ENCODE peak calls at places on chromosomes 11 and 22, in six cellular contexts. V is kidney, D is lower lobe of right lung, L is thoracic aorta, B is SJSA1, T is prostate gland. N is an unnamed sample. For H3K4me1, the result is how much of the 10 kb centered on the place peaks cover.

GRCh38 chr11:46360878-46361277 is 13.6 kb downstream of the DGKZ start:
- DNase-seq in V (no peak), D (peak), L (no peak), B (no peak), T (no peak), N (peak)

GRCh38 chr22:20607157-20607907 is 99.9 kb downstream of the MED15 start:
- DNase-seq in V (no peak), D (peak), L (no peak), B (no peak), T (no peak), N (no peak)

GRCh38 chr11:72975778-72976520 is 161.7 kb downstream of the ATG16L2 start:
- DNase-seq in V (no peak), D (no peak), L (no peak), B (peak), T (no peak), N (no peak)

GRCh38 chr11:96306933-96307747 is 35.9 kb downstream of the MAML2 start:
- DNase-seq in V (peak), D (peak), L (peak), B (peak), T (peak), N (peak)

GRCh38 chr11:78364128-78364751 is 53.4 kb downstream of the GAB2 start:
- DNase-seq in V (no peak), D (no peak), L (no peak), B (no peak), T (no peak), N (no peak)

GRCh38 chr11:30313580-30313979 is 9.3 kb upstream of the ARL14EP start:
- DNase-seq in V (no peak), D (no peak), L (no peak), B (no peak), T (no peak), N (no peak)

GRCh38 chr11:66277475-66278391 is at the start of gene CNIH2:
- DNase-seq in V (no peak), D (no peak), L (no peak), B (no peak), T (no peak), N (peak)

GRCh38 chr11:130042093-130042591 is 27.6 kb upstream of the APLP2 start:
- DNase-seq in V (peak), D (no peak), L (no peak), B (no peak), T (no peak), N (no peak)

GRCh38 chr11:68714047-68714856 is 29.9 kb downstream of the GAL start:
- DNase-seq in V (peak), D (no peak), L (no peak), B (no peak), T (no peak), N (no peak)

GRCh38 chr11:44658451-44658850 is 68.3 kb upstream of the TSPAN18 start:
- DNase-seq in V (no peak), D (no peak), L (no peak), B (no peak), T (no peak), N (no peak)

GRCh38 chr22:30605449-30606110 is 1.4 kb upstream of the TCN2 start:
- DNase-seq in V (no peak), D (peak), L (no peak), B (peak), T (peak), N (peak)

GRCh38 chr11:75668508-75669297 is at the start of gene MAP6:
- DNase-seq in V (no peak), D (no peak), L (no peak), B (peak), T (no peak), N (peak)

GRCh38 chr11:47617417-47617809 is 23.2 kb upstream of the C1QTNF4 start:
- DNase-seq in V (no peak), D (no peak), L (no peak), B (peak), T (no peak), N (no peak)

GRCh38 chr22:36465232-36466021 is 16.0 kb downstream of the TXN2 start:
- DNase-seq in V (peak), D (peak), L (no peak), B (peak), T (peak), N (peak)

GRCh38 chr11:86818466-86819282 is 18.3 kb downstream of the PRSS23 start:
- DNase-seq in V (no peak), D (no peak), L (no peak), B (peak), T (peak), N (no peak)

GRCh38 chr22:48320671-48321515 is 1506.8 kb downstream of the BRD1 start:
- DNase-seq in V (peak), D (peak), L (no peak), B (peak), T (no peak), N (no peak)

GRCh38 chr11:116360542-116360941 is 412.2 kb downstream of the BUD13 start:
- DNase-seq in V (no peak), D (no peak), L (no peak), B (no peak), T (no peak), N (no peak)

GRCh38 chr11:65615950-65616574 is 486 bp downstream of the PCNX3 start:
- DNase-seq in V (no peak), D (no peak), L (no peak), B (no peak), T (no peak), N (peak)

GRCh38 chr11:125402436-125402835 is 93.6 kb downstream of the FEZ1 start:
- DNase-seq in V (peak), D (no peak), L (no peak), B (no peak), T (no peak), N (no peak)

GRCh38 chr11:10453261-10453660 is 1.8 kb upstream of the AMPD3 start:
- DNase-seq in V (no peak), D (no peak), L (no peak), B (no peak), T (no peak), N (no peak)

GRCh38 chr11:124751741-124752470 is at the start of gene VSIG2:
- DNase-seq in V (peak), D (no peak), L (no peak), B (no peak), T (no peak), N (no peak)

GRCh38 chr11:74681686-74682651 is 49.3 kb downstream of the CHRDL2 start:
- DNase-seq in V (peak), D (no peak), L (no peak), B (no peak), T (peak), N (peak)

GRCh38 chr22:26276530-26277200 is 107.4 kb downstream of the SEZ6L start:
- DNase-seq in V (no peak), D (no peak), L (no peak), B (no peak), T (no peak), N (no peak)

GRCh38 chr11:59551651-59552521 is 40.5 kb downstream of the OR4D9 start:
- DNase-seq in V (no peak), D (no peak), L (no peak), B (peak), T (no peak), N (no peak)

GRCh38 chr11:128552783-128553661 is 34.3 kb downstream of the ETS1 start:
- DNase-seq in V (no peak), D (no peak), L (no peak), B (no peak), T (no peak), N (no peak)

GRCh38 chr22:49382451-49382735 is 445.3 kb downstream of the BRD1 start:
- DNase-seq in V (no peak), D (peak), L (no peak), B (no peak), T (no peak), N (no peak)

GRCh38 chr22:22144858-22145257 is 99.7 kb upstream of the VPREB1 start:
- DNase-seq in V (no peak), D (no peak), L (no peak), B (no peak), T (no peak), N (no peak)

GRCh38 chr11:61555051-61555969 is 25.6 kb downstream of the SYT7 start:
- DNase-seq in V (no peak), D (no peak), L (no peak), B (no peak), T (peak), N (no peak)

GRCh38 chr11:20671856-20672546 is 2.6 kb downstream of the NELL1 start:
- DNase-seq in V (no peak), D (no peak), L (no peak), B (no peak), T (no peak), N (no peak)

GRCh38 chr22:50702821-50703725 is 30.4 kb downstream of the SHANK3 start:
- DNase-seq in V (peak), D (peak), L (no peak), B (no peak), T (no peak), N (peak)

GRCh38 chr11:31645747-31646146 is 136.2 kb downstream of the ELP4 start:
- DNase-seq in V (no peak), D (no peak), L (no peak), B (peak), T (no peak), N (no peak)

GRCh38 chr22:42922374-42923177 is 65.5 kb upstream of the ARFGAP3 start:
- DNase-seq in V (no peak), D (peak), L (no peak), B (no peak), T (no peak), N (peak)

GRCh38 chr11:73384871-73385692 is 8.9 kb downstream of the RELT start:
- DNase-seq in V (peak), D (peak), L (no peak), B (peak), T (no peak), N (peak)

GRCh38 chr11:90168571-90168970 is 34.1 kb downstream of the NAALAD2 start:
- DNase-seq in V (no peak), D (no peak), L (no peak), B (no peak), T (no peak), N (no peak)

GRCh38 chr11:46335858-46336600 is 11.2 kb upstream of the DGKZ start:
- DNase-seq in V (no peak), D (no peak), L (no peak), B (no peak), T (no peak), N (no peak)

GRCh38 chr11:74683279-74683871 is 47.9 kb downstream of the CHRDL2 start:
- DNase-seq in V (peak), D (peak), L (no peak), B (no peak), T (peak), N (peak)

GRCh38 chr11:44927174-44927661 is 23.5 kb downstream of the TP53I11 start:
- DNase-seq in V (peak), D (peak), L (no peak), B (peak), T (peak), N (peak)

GRCh38 chr11:133893381-133893780 is 48.1 kb upstream of the SPATA19 start:
- DNase-seq in V (no peak), D (no peak), L (no peak), B (no peak), T (no peak), N (no peak)
- H3K27ac ChIP-seq in V (no peak), D (no peak), L (no peak), B (no peak), T (no peak), N (no peak)

GRCh38 chr22:46055176-46055850 is 78.4 kb upstream of the WNT7B start:
- DNase-seq in V (peak), D (peak), L (no peak), B (peak), T (no peak), N (peak)
- H3K4me1 ChIP-seq in V (half or more), D (half or more), L (half or more), B (half or more), T (under half), N (under half)

GRCh38 chr11:105108247-105108646 is 31.3 kb downstream of the CARD18 start:
- DNase-seq in V (no peak), D (no peak), L (no peak), B (no peak), T (no peak), N (no peak)
- H3K27ac ChIP-seq in V (no peak), D (no peak), L (no peak), B (no peak), T (no peak), N (no peak)

DNA sequence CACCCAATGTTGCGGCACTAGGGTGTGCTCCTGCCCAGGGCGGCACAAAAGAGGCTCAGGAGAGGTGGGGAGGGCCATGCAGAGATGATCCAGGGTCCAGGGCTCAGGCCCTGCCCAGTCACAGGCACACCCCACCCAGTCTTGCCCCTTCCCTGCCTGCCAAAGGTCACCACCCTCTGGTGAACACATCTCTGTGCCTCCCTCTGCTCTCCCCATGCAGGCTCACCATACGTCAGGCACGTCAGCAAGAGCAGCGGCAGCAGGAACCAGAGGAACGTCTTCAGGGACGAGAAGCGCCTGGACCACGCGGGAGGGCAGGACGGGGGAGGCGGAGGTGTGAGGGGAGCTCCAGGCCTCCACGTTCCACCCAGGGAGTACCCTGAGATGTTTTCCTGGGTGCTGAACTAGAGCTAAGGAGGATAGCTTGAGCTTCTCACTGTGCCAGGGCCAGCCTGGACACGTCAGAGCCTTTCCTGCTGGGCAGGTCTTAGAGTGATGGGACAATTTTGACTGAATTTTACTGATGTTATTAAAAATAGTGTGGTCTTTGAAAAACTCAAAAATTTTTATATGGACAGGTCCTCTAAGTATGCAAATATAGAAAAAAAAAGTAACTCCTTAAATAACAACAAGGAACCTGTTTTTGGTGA is 7.2 kb downstream of the SUN2 start:
- DNase-seq in V (peak), D (no peak), L (no peak), B (no peak), T (peak), N (no peak)
- H3K4me1 ChIP-seq in V (under half), D (under half), L (under half), B (under half), T (under half), N (under half)